ENCODE peak calls at places on chromosome 3, in eight cellular contexts. H is adrenal gland, U is IMR-90, J is PC-3, C is cardiac muscle cell, W is GM23338, X is body of pancreas, Y is left lung. Q is an unnamed sample.

GRCh38 chr3:79618883-79619282 is 148.9 kb downstream of the ROBO1 start:
- DNase-seq in H (no peak), U (no peak), J (peak), C (no peak), W (peak), X (no peak), Y (no peak), Q (no peak)

GRCh38 chr3:197337656-197338055 is 39.2 kb upstream of the DLG1 start:
- DNase-seq in H (no peak), U (peak), J (peak), C (no peak), W (no peak), X (no peak), Y (no peak), Q (no peak)

GRCh38 chr3:38354588-38355344 is 8.2 kb downstream of the XYLB start:
- DNase-seq in H (no peak), U (peak), J (peak), C (peak), W (no peak), X (peak), Y (no peak), Q (no peak)

GRCh38 chr3:195932418-195933043 is 24.2 kb upstream of the TNK2 start:
- DNase-seq in H (no peak), U (no peak), J (no peak), C (no peak), W (no peak), X (no peak), Y (no peak), Q (no peak)

GRCh38 chr3:141845407-141846049 is 30.9 kb upstream of the ATP1B3 start:
- DNase-seq in H (no peak), U (no peak), J (no peak), C (no peak), W (peak), X (no peak), Y (no peak), Q (no peak)

GRCh38 chr3:161291191-161291901 is 70.2 kb downstream of the NMD3 start:
- DNase-seq in H (no peak), U (no peak), J (peak), C (no peak), W (no peak), X (peak), Y (no peak), Q (peak)

GRCh38 chr3:41026394-41027177 is 172.7 kb upstream of the CTNNB1 start:
- DNase-seq in H (peak), U (peak), J (peak), C (peak), W (peak), X (peak), Y (no peak), Q (no peak)

GRCh38 chr3:29416514-29416913 is 135.6 kb downstream of the RBMS3 start:
- DNase-seq in H (no peak), U (no peak), J (no peak), C (no peak), W (no peak), X (no peak), Y (no peak), Q (no peak)

GRCh38 chr3:8851703-8852102 is 82.3 kb upstream of the OXTR start:
- DNase-seq in H (peak), U (peak), J (peak), C (peak), W (no peak), X (no peak), Y (no peak), Q (no peak)

GRCh38 chr3:125916376-125916978 is 52.5 kb upstream of the ROPN1B start:
- DNase-seq in H (no peak), U (peak), J (peak), C (peak), W (peak), X (no peak), Y (peak), Q (peak)

GRCh38 chr3:73500321-73500720 is 124.4 kb downstream of the PDZRN3 start:
- DNase-seq in H (no peak), U (peak), J (no peak), C (no peak), W (no peak), X (no peak), Y (no peak), Q (no peak)

GRCh38 chr3:31952205-31952604 is 28.9 kb downstream of the OSBPL10 start:
- DNase-seq in H (no peak), U (no peak), J (no peak), C (no peak), W (no peak), X (no peak), Y (no peak), Q (no peak)

GRCh38 chr3:29186131-29186599 is 94.7 kb upstream of the RBMS3 start:
- DNase-seq in H (no peak), U (peak), J (peak), C (peak), W (no peak), X (no peak), Y (no peak), Q (peak)

GRCh38 chr3:69385723-69386483 is at the start of gene FRMD4B:
- DNase-seq in H (peak), U (no peak), J (peak), C (peak), W (peak), X (peak), Y (peak), Q (no peak)

GRCh38 chr3:187227658-187228258 is 30.5 kb downstream of the RTP1 start:
- DNase-seq in H (no peak), U (peak), J (peak), C (peak), W (no peak), X (no peak), Y (no peak), Q (peak)

GRCh38 chr3:127831723-127832172 is 9.4 kb upstream of the MGLL start:
- DNase-seq in H (peak), U (peak), J (peak), C (peak), W (peak), X (peak), Y (peak), Q (no peak)

GRCh38 chr3:27431116-27431515 is 53.1 kb downstream of the SLC4A7 start:
- DNase-seq in H (peak), U (peak), J (peak), C (peak), W (no peak), X (peak), Y (no peak), Q (peak)

GRCh38 chr3:105594219-105594618 is 227.5 kb downstream of the ALCAM start:
- DNase-seq in H (no peak), U (peak), J (peak), C (no peak), W (no peak), X (no peak), Y (no peak), Q (peak)

GRCh38 chr3:156356537-156357363 is 198.2 kb downstream of the SSR3 start:
- DNase-seq in H (no peak), U (peak), J (no peak), C (peak), W (no peak), X (no peak), Y (no peak), Q (no peak)

GRCh38 chr3:156360992-156361391 is 193.9 kb downstream of the SSR3 start:
- DNase-seq in H (no peak), U (no peak), J (no peak), C (no peak), W (peak), X (no peak), Y (no peak), Q (no peak)

GRCh38 chr3:156360116-156360515 is 194.8 kb downstream of the SSR3 start:
- DNase-seq in H (no peak), U (no peak), J (no peak), C (no peak), W (no peak), X (no peak), Y (no peak), Q (no peak)

GRCh38 chr3:156359337-156359736 is 195.6 kb downstream of the SSR3 start:
- DNase-seq in H (no peak), U (no peak), J (no peak), C (no peak), W (no peak), X (no peak), Y (no peak), Q (no peak)

DNA sequence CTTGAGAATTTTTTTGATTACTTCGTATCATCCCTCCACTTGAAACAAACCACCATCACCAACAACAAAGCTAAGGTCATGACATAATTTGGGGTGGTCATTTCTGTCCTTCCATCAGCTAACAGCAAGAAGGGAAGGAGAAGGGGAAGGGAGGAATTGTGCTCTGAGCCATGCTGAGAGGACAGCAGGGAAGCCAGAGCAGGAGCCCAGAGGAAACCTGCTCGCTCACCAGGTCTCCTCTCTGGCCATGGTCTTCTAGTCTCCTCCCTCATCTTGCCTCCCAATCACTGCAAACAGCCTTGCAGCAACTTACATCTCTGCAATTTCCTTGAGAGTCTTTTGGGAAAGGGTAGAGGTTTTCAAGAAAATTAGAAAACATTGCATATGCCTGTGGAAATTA is 196.7 kb downstream of the SSR3 start:
- DNase-seq in H (no peak), U (no peak), J (no peak), C (no peak), W (no peak), X (no peak), Y (no peak), Q (no peak)
- H3K27ac ChIP-seq in H (no peak), U (no peak), J (no peak), C (no peak), W (no peak), X (no peak), Y (no peak), Q (no peak)

GRCh38 chr3:101066776-101067175 is 73.6 kb upstream of the ABI3BP start:
- DNase-seq in H (peak), U (peak), J (peak), C (peak), W (no peak), X (no peak), Y (no peak), Q (no peak)
- H3K27ac ChIP-seq in H (peak), U (peak), J (peak), C (no peak), W (no peak), X (no peak), Y (peak), Q (no peak)

GRCh38 chr3:151990696-151991376 is 117.4 kb downstream of the SUCNR1 start:
- DNase-seq in H (no peak), U (no peak), J (no peak), C (no peak), W (no peak), X (no peak), Y (no peak), Q (no peak)
- H3K27ac ChIP-seq in H (no peak), U (no peak), J (no peak), C (no peak), W (no peak), X (no peak), Y (no peak), Q (no peak)

DNA sequence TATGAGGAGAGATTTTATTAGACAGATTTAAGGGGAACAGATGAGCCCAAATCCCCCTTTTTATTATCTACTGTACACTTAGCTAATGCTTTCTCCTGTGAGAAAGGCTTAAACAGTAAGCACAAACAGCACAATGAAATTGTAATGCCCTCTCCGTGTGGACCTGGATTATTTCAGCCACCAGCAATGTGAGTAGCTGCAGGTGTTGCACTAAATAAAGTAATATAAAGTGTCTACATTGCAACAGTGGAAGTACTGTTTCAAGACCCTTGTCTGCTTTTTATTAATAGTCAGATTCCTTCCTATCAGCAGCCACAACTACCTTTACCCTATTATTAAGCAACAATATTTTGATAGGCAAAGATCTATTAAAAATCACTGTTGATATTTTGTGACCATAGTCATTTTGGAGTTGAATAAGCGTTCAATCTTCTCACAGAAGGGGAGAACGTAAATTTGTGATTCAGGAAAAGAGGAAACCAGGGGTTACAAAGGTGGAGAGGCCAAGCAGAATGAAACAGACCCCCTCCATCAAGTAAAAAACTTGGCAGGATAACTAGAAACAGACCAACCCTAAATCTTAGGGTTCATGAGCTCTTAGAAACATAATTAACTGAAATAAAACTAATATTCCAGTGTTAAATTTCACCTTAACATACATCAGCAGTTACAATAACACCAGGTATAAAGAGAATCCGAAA is 422.6 kb downstream of the MECOM start:
- DNase-seq in H (no peak), U (no peak), J (no peak), C (no peak), W (no peak), X (no peak), Y (no peak), Q (no peak)
- H3K27ac ChIP-seq in H (no peak), U (peak), J (no peak), C (peak), W (peak), X (peak), Y (peak), Q (no peak)

DNA sequence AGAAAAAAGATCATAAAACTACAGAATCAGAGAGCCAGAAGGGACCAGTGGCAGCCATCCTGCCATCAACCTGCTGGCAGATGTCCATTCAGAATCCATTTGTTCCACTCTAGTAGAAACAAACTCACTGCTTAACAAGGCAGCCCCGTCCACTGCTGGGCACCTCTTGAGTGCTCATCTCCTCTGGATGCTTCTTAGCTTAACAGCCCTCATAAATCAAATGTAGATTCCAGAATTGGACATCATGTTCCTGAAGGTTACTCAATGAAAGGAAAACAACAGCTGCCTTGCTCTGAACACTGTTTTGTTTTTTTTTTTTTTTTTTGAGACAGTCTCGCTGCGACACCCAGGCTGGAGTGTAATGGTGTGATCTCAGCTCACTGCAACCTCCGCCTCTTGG is 37.3 kb downstream of the ABCC5 start:
- DNase-seq in H (peak), U (no peak), J (no peak), C (no peak), W (no peak), X (peak), Y (no peak), Q (no peak)
- H3K27ac ChIP-seq in H (no peak), U (no peak), J (no peak), C (no peak), W (no peak), X (no peak), Y (no peak), Q (no peak)

GRCh38 chr3:16842710-16843270 is 42.0 kb upstream of the PLCL2 start:
- DNase-seq in H (no peak), U (no peak), J (peak), C (no peak), W (peak), X (no peak), Y (no peak), Q (no peak)
- H3K27ac ChIP-seq in H (no peak), U (no peak), J (no peak), C (no peak), W (no peak), X (peak), Y (peak), Q (no peak)

Q was measured in RWPE1.